ENCODE peak calls at places on chromosome 17, in six cellular contexts. J is heart left ventricle, W is spleen, D is prostate gland, X is uterus, R is tibial nerve. S is an unnamed sample.

GRCh38 chr17:28227278-28228108 is 91.5 kb upstream of the TMEM97 start:
- DNase-seq in D (peak), R (no peak), J (peak), X (no peak), W (peak), S (no peak)

GRCh38 chr17:45722161-45722560 is 62.0 kb upstream of the CRHR1 start:
- DNase-seq in X (no peak), R (no peak), J (no peak), W (peak), D (no peak), S (no peak)

GRCh38 chr17:49872776-49873377 is 25.0 kb upstream of the TAC4 start:
- DNase-seq in X (no peak), R (no peak), J (no peak), W (no peak), D (no peak), S (no peak)

GRCh38 chr17:9291912-9292562 is 270.7 kb downstream of the NTN1 start:
- DNase-seq in J (peak), W (peak), D (peak), X (peak), R (peak), S (no peak)

GRCh38 chr17:36994438-36994837 is 45.7 kb downstream of the AATF start:
- DNase-seq in W (no peak), X (no peak), R (no peak), D (no peak), J (no peak), S (no peak)

GRCh38 chr17:5592382-5592781 is 8.1 kb upstream of the NLRP1 start:
- DNase-seq in W (no peak), X (no peak), D (no peak), R (no peak), J (no peak), S (no peak)

GRCh38 chr17:18967806-18968744 is 16.1 kb downstream of the SLC5A10 start:
- DNase-seq in W (no peak), D (no peak), R (no peak), J (no peak), X (no peak), S (no peak)

GRCh38 chr17:76816590-76817135 is 51.5 kb upstream of the MGAT5B start:
- DNase-seq in D (peak), R (no peak), X (no peak), J (no peak), W (no peak), S (no peak)

GRCh38 chr17:306536-307294 is 45.9 kb downstream of the RPH3AL start:
- DNase-seq in W (peak), X (no peak), J (peak), R (no peak), D (no peak), S (no peak)

GRCh38 chr17:20961551-20961950 is 81.3 kb downstream of the USP22 start:
- DNase-seq in R (no peak), J (no peak), D (no peak), W (no peak), X (no peak), S (no peak)

GRCh38 chr17:34578016-34578415 is 1.4 kb upstream of the TMEM132E start:
- DNase-seq in X (no peak), W (no peak), D (no peak), J (no peak), R (no peak), S (no peak)

GRCh38 chr17:29723283-29724047 is 100.8 kb upstream of the CORO6 start:
- DNase-seq in W (no peak), D (no peak), X (no peak), J (no peak), R (no peak), S (no peak)

DNA sequence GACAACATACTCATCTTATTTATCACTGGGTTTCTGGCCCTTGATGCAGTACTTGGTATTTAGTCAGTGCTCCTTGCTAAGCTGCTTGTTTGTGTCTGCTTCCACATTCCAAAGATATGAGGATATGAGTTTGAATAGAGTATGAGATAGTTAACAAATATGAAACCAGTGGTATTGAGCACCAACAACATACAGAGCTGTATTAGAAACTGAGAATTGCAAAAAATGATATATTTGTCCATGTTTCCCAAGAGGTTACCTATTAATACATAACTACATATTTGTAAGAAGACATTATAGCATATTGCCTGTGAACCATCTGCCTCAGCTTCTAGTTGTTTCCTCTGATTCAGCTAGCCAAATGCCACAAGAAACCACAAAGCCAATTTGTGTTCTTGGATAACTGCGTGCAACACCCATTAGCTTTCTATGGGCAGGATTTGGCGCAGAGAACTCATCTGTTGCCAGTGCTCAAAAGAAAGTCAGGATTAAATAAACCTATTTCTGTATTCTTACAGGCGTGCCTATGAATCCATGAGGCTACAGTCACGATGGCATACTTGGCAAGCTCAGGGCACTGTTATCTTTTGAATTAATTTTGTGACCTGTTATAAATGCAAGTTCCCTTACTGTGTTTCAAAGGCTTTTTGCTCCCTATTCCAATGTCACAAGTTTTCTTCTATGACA is 194.5 kb downstream of the MAP2K6 start:
- DNase-seq in D (no peak), W (no peak), X (no peak), R (no peak), J (no peak), S (peak)
- TF ChIP-seq POLR2A in D (no peak), W (no peak), X (no peak), R (no peak), J (no peak), S (no peak)

GRCh38 chr17:81392909-81393654 is 2.2 kb upstream of the BAHCC1 start:
- DNase-seq in J (no peak), X (no peak), D (no peak), W (no peak), R (no peak), S (no peak)
- H3K4me3 ChIP-seq in J (peak), X (peak), D (peak), W (peak), R (peak), S (peak)

GRCh38 chr17:40286473-40286872 is 1.2 kb upstream of the CDC6 start:
- DNase-seq in X (no peak), J (no peak), D (no peak), R (no peak), W (no peak), S (no peak)

GRCh38 chr17:40287159-40287493 is 553 bp upstream of the CDC6 start:
- DNase-seq in R (no peak), X (no peak), J (no peak), W (no peak), D (no peak), S (no peak)

GRCh38 chr17:40290629-40291296 is 3.1 kb downstream of the CDC6 start:
- DNase-seq in X (peak), J (no peak), D (peak), W (no peak), R (no peak), S (peak)

GRCh38 chr17:40284085-40284713 is 3.5 kb upstream of the CDC6 start:
- DNase-seq in R (no peak), W (no peak), J (no peak), D (peak), X (no peak), S (no peak)

DNA sequence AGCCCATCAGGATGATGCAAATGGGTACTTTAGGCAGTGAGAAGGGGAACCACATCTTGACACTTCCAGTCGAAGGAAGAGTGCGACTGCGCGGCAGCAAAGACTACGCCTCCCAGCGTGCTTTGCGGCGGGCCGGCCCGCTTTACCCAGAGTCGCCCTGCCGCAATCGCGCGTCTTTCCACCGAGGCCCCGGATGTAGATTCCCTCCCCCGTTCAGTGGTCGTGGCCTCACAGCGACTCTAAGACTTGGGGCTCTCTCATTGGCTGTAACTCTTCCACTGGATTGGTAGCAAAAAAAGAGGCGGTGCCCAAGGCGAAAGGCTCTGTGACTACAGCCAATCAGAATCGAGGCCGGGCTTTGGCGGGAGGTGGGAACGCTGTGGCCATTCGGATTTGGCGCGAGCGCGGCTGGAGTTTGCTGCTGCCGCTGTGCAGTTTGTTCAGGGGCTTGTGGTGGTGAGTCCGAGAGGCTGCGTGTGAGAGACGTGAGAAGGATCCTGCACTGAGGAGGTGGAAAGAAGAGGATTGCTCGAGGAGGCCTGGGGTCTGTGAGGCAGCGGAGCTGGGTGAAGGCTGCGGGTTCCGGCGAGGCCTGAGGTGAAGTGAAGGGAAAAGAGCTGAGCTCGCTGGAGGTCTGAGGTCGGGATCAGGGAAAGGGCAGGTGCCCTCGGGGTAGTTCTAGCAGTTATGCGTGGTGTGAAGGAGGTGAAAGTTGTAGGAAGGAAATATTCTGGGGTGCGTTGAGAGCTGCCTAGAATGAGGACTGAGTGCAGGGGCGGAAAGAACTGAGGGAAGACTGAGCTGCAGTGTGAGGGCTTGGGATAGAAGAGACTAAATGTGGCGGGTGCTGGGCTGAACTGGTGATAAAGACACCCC is at the start of gene CDC6:
- DNase-seq in D (peak), X (peak), R (peak), W (peak), J (peak), S (peak)
- TF ChIP-seq POLR2A in D (no peak), X (peak), R (no peak), W (no peak), J (no peak), S (no peak)

DNA sequence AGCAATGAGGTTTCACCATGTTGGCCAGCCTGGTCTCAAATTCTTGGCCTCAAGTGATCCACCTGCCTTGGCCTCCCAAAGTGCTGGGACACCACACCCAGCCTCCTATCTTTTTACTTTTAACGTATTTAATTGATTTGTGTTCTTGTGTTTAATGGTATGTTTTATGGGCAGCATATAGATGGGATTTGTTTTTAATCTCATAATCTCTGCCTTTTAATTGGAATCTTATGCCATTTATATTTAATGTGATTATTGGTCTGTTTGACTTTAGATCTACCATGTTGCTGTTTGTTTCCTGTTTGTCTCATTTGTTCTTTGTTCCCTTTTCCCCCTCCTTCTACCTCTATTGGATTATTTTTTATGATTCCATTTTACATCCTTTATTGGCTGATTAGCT is 12.2 kb downstream of the SLC26A11 start:
- DNase-seq in X (no peak), W (no peak), D (no peak), J (no peak), R (no peak), S (no peak)
- H3K4me3 ChIP-seq in X (no peak), W (no peak), D (no peak), J (no peak), R (no peak), S (no peak)

GRCh38 chr17:81346090-81346907 is 49.0 kb upstream of the BAHCC1 start:
- DNase-seq in R (peak), J (peak), W (peak), X (peak), D (peak), S (peak)
- TF ChIP-seq POLR2A in R (peak), J (no peak), W (no peak), X (peak), D (peak), S (no peak)

GRCh38 chr17:59001158-59001814 is 105.4 kb downstream of the TRIM37 start:
- DNase-seq in D (peak), R (no peak), J (peak), W (peak), X (peak), S (peak)
- H3K4me3 ChIP-seq in D (no peak), R (peak), J (no peak), W (peak), X (no peak), S (no peak)

GRCh38 chr17:7394452-7395191 is at the start of gene PLSCR3:
- DNase-seq in W (peak), D (peak), X (peak), R (peak), J (peak), S (peak)
- TF ChIP-seq POLR2A in W (peak), D (peak), X (peak), R (peak), J (peak), S (no peak)

GRCh38 chr17:42409467-42410351 is 13.3 kb downstream of the CAVIN1 start:
- DNase-seq in R (peak), D (peak), X (peak), W (no peak), J (peak), S (peak)
- H3K4me3 ChIP-seq in R (peak), D (no peak), X (no peak), W (no peak), J (no peak), S (no peak)

S was measured in lower leg skin.